ENCODE peak calls at places on chromosomes 1 and 21, in five cellular contexts. V is fibroblast of the conjunctiva; K is RWPE1; X is AG09309; E is activated CD4-positive, alpha-beta T cell treated with anti-CD3 and anti-CD28 coated beads, Interleukin-2, amount 10 ng/mL, durations not matched to agents 7 days and 5 days. O is an unnamed sample.

GRCh38 chr1:22074803-22075202 is 22.3 kb downstream of the CDC42 start:
- DNase-seq in K (no peak), V (no peak), X (no peak), E (no peak), O (no peak)

GRCh38 chr1:6241887-6242740 is 1.9 kb upstream of the HES3 start:
- DNase-seq in K (no peak), X (no peak), V (no peak), E (no peak), O (no peak)

GRCh38 chr1:9723068-9723805 is 71.7 kb downstream of the PIK3CD start:
- DNase-seq in X (no peak), V (no peak), E (no peak), K (no peak), O (no peak)

GRCh38 chr1:166905930-166906329 is 29.9 kb upstream of the TADA1 start:
- DNase-seq in E (peak; percentile 27), X (peak; percentile 80), K (no peak), V (no peak), O (no peak)

GRCh38 chr1:219555031-219555667 is 57.8 kb downstream of the ZC3H11B start:
- DNase-seq in X (peak; percentile 18), E (no peak), K (peak; percentile 75), V (no peak), O (no peak)

GRCh38 chr21:42346866-42347600 is 3.8 kb downstream of the TFF2 start:
- DNase-seq in V (no peak), E (no peak), K (no peak), X (no peak), O (no peak)

GRCh38 chr21:21997390-21998333 is 999.5 kb downstream of the NCAM2 start:
- DNase-seq in E (no peak), X (no peak), K (no peak), V (no peak), O (peak; percentile 13)

GRCh38 chr1:107196973-107197562 is 56.2 kb downstream of the NTNG1 start:
- DNase-seq in E (peak; percentile 39), K (no peak), V (peak; percentile 5), X (no peak), O (no peak)

GRCh38 chr1:112508242-112509004 is at the start of gene WNT2B:
- DNase-seq in K (peak; percentile 31), E (peak; percentile 49), V (no peak), X (no peak), O (peak; percentile 44)

GRCh38 chr1:101175474-101175873 is 61.3 kb upstream of the S1PR1 start:
- DNase-seq in E (no peak), X (no peak), K (no peak), V (no peak), O (no peak)

GRCh38 chr1:167084739-167085138 is 5.4 kb downstream of the GPA33 start:
- DNase-seq in X (no peak), E (no peak), K (no peak), V (no peak), O (no peak)

GRCh38 chr1:71986181-71986580 is 296.2 kb downstream of the NEGR1 start:
- DNase-seq in K (no peak), E (no peak), V (no peak), X (no peak), O (no peak)

GRCh38 chr1:214566158-214567104 is 15.0 kb upstream of the PTPN14 start:
- DNase-seq in X (no peak), K (peak; percentile 62), E (no peak), V (peak; percentile 81), O (no peak)